ENCODE peak calls at places on chromosome 21, in seven cellular contexts. Q is stimulated activated naive CD8-positive, alpha-beta T cell treated with anti-CD3 and anti-CD28 coated beads, Interleukin-15, Interleukin-2, amounts not matched to agents 100 U/mL and 50 U/mL, for 24 hours; B is tibial artery; C is HFF-Myc; L is EL; X is iPS-NIHi11; E is NCI-H446. K is an unnamed sample.

GRCh38 chr21:45539796-45540600 is 2.2 kb downstream of the SLC19A1 start:
- DNase-seq in Q (peak), B (peak), C (no peak), L (no peak), X (no peak), E (no peak), K (no peak)

GRCh38 chr21:40616377-40616704 is 230.6 kb downstream of the DSCAM start:
- DNase-seq in Q (no peak), B (no peak), C (no peak), L (no peak), X (no peak), E (no peak), K (no peak)

GRCh38 chr21:36788116-36788515 is 89.2 kb downstream of the SIM2 start:
- DNase-seq in Q (no peak), B (no peak), C (no peak), L (peak), X (no peak), E (peak), K (no peak)

GRCh38 chr21:37712204-37712934 is 203.9 kb downstream of the KCNJ6 start:
- DNase-seq in Q (peak), B (peak), C (peak), L (peak), X (peak), E (peak), K (peak)

GRCh38 chr21:45417256-45417950 is 12.4 kb downstream of the COL18A1 start:
- DNase-seq in Q (no peak), B (peak), C (no peak), L (no peak), X (no peak), E (no peak), K (no peak)

GRCh38 chr21:33362044-33362555 is 37.3 kb downstream of the IFNAR1 start:
- DNase-seq in Q (no peak), B (no peak), C (no peak), L (no peak), X (peak), E (no peak), K (no peak)

GRCh38 chr21:14523234-14523633 is 22.9 kb downstream of the SAMSN1 start:
- DNase-seq in Q (peak), B (no peak), C (no peak), L (no peak), X (no peak), E (no peak), K (no peak)

GRCh38 chr21:39633770-39634181 is 21.0 kb downstream of the B3GALT5 start:
- DNase-seq in Q (no peak), B (no peak), C (peak), L (peak), X (no peak), E (no peak), K (no peak)

GRCh38 chr21:46454142-46454541 is 4.5 kb upstream of the DIP2A start:
- DNase-seq in Q (no peak), B (no peak), C (no peak), L (no peak), X (no peak), E (no peak), K (no peak)

GRCh38 chr21:30104246-30104645 is 62.4 kb downstream of the CLDN17 start:
- DNase-seq in Q (no peak), B (no peak), C (no peak), L (no peak), X (no peak), E (no peak), K (no peak)

GRCh38 chr21:44258056-44258725 is 3.5 kb downstream of the DNMT3L start:
- DNase-seq in Q (no peak), B (no peak), C (no peak), L (no peak), X (no peak), E (no peak), K (no peak)

GRCh38 chr21:36796070-36796469 is 97.2 kb downstream of the SIM2 start:
- DNase-seq in Q (no peak), B (no peak), C (no peak), L (no peak), X (no peak), E (no peak), K (no peak)

GRCh38 chr21:38434913-38435533 is 63.3 kb downstream of the ERG start:
- DNase-seq in Q (no peak), B (peak), C (no peak), L (peak), X (no peak), E (no peak), K (no peak)

GRCh38 chr21:16460936-16461335 is 731.2 kb downstream of the USP25 start:
- DNase-seq in Q (no peak), B (no peak), C (no peak), L (no peak), X (peak), E (no peak), K (no peak)

GRCh38 chr21:17925000-17925610 is 105.9 kb upstream of the C21orf91 start:
- DNase-seq in Q (peak), B (no peak), C (peak), L (peak), X (peak), E (peak), K (peak)

GRCh38 chr21:45405819-45406762 is 1.1 kb downstream of the COL18A1 start:
- DNase-seq in Q (peak), B (peak), C (no peak), L (peak), X (peak), E (no peak), K (no peak)

GRCh38 chr21:46023126-46023985 is 41.8 kb downstream of the COL6A1 start:
- DNase-seq in Q (no peak), B (no peak), C (no peak), L (no peak), X (no peak), E (no peak), K (no peak)

GRCh38 chr21:45383615-45384201 is 21.3 kb upstream of the COL18A1 start:
- DNase-seq in Q (no peak), B (peak), C (no peak), L (no peak), X (peak), E (no peak), K (no peak)

GRCh38 chr21:42670884-42671283 is 17.5 kb downstream of the PDE9A start:
- DNase-seq in Q (no peak), B (no peak), C (no peak), L (no peak), X (no peak), E (no peak), K (no peak)

K was measured in cerebellum.